ENCODE peak calls at places on chromosomes 6 and 20, in ten cellular contexts. One of them, this sample, is unnamed. For H3K4me1, the result is how much of the 10 kb centered on the place peaks cover.

GRCh38 chr20:17229256-17229655 is 2.4 kb downstream of the PCSK2 start:
- DNase-seq in suprapubic skin: no peak
- DNase-seq in spleen: no peak
- DNase-seq in HCT116: no peak
- DNase-seq in stomach: no peak
- DNase-seq in endothelial cell of umbilical vein: no peak
- DNase-seq in A549: no peak
- DNase-seq in prostate gland: no peak
- DNase-seq in K562: no peak
- DNase-seq in esophagus muscularis mucosa: no peak
- DNase-seq in this sample: no peak

GRCh38 chr20:12965212-12965879 is 43.4 kb upstream of the SPTLC3 start:
- DNase-seq in suprapubic skin: no peak
- DNase-seq in spleen: no peak
- DNase-seq in HCT116: no peak
- DNase-seq in stomach: no peak
- DNase-seq in endothelial cell of umbilical vein: no peak
- DNase-seq in A549: no peak
- DNase-seq in prostate gland: no peak
- DNase-seq in K562: no peak
- DNase-seq in esophagus muscularis mucosa: no peak
- DNase-seq in this sample: no peak

GRCh38 chr6:75331134-75331533 is 46.5 kb upstream of the TMEM30A start:
- DNase-seq in suprapubic skin: no peak
- DNase-seq in spleen: no peak
- DNase-seq in HCT116: no peak
- DNase-seq in stomach: no peak
- DNase-seq in endothelial cell of umbilical vein: no peak
- DNase-seq in A549: no peak
- DNase-seq in prostate gland: no peak
- DNase-seq in K562: no peak
- DNase-seq in esophagus muscularis mucosa: no peak
- DNase-seq in this sample: no peak

GRCh38 chr6:149862901-149863595 is 1.1 kb downstream of the LRP11 start:
- DNase-seq in suprapubic skin: peak
- DNase-seq in spleen: peak
- DNase-seq in HCT116: no peak
- DNase-seq in stomach: peak
- DNase-seq in endothelial cell of umbilical vein: peak
- DNase-seq in A549: peak
- DNase-seq in prostate gland: peak
- DNase-seq in K562: peak
- DNase-seq in esophagus muscularis mucosa: no peak
- DNase-seq in this sample: peak

GRCh38 chr6:152386131-152386530 is 251.0 kb downstream of the SYNE1 start:
- DNase-seq in suprapubic skin: no peak
- DNase-seq in spleen: no peak
- DNase-seq in HCT116: no peak
- DNase-seq in stomach: no peak
- DNase-seq in endothelial cell of umbilical vein: no peak
- DNase-seq in A549: peak
- DNase-seq in prostate gland: no peak
- DNase-seq in K562: no peak
- DNase-seq in esophagus muscularis mucosa: no peak
- DNase-seq in this sample: no peak

GRCh38 chr6:124433369-124434064 is 528.7 kb upstream of the RNF217 start:
- DNase-seq in suprapubic skin: no peak
- DNase-seq in spleen: no peak
- DNase-seq in HCT116: no peak
- DNase-seq in stomach: no peak
- DNase-seq in endothelial cell of umbilical vein: no peak
- DNase-seq in A549: no peak
- DNase-seq in prostate gland: no peak
- DNase-seq in K562: no peak
- DNase-seq in esophagus muscularis mucosa: no peak
- DNase-seq in this sample: no peak

GRCh38 chr6:46072866-46073265 is 56.9 kb upstream of the ENPP4 start:
- DNase-seq in suprapubic skin: no peak
- DNase-seq in spleen: no peak
- DNase-seq in HCT116: no peak
- DNase-seq in stomach: no peak
- DNase-seq in endothelial cell of umbilical vein: no peak
- DNase-seq in A549: no peak
- DNase-seq in prostate gland: no peak
- DNase-seq in K562: no peak
- DNase-seq in esophagus muscularis mucosa: no peak
- DNase-seq in this sample: no peak

GRCh38 chr6:78835817-78836216 is 31.5 kb upstream of the IRAK1BP1 start:
- DNase-seq in suprapubic skin: no peak
- DNase-seq in spleen: no peak
- DNase-seq in HCT116: no peak
- DNase-seq in stomach: no peak
- DNase-seq in endothelial cell of umbilical vein: no peak
- DNase-seq in A549: peak
- DNase-seq in prostate gland: no peak
- DNase-seq in K562: no peak
- DNase-seq in esophagus muscularis mucosa: no peak
- DNase-seq in this sample: no peak

GRCh38 chr20:38842558-38842981 is 37.1 kb downstream of the PPP1R16B start:
- DNase-seq in suprapubic skin: no peak
- DNase-seq in spleen: peak
- DNase-seq in HCT116: no peak
- DNase-seq in stomach: peak
- DNase-seq in endothelial cell of umbilical vein: peak
- DNase-seq in A549: no peak
- DNase-seq in prostate gland: no peak
- DNase-seq in K562: no peak
- DNase-seq in esophagus muscularis mucosa: no peak
- DNase-seq in this sample: no peak

GRCh38 chr6:148464319-148465010 is 121.8 kb downstream of the SASH1 start:
- DNase-seq in suprapubic skin: peak
- DNase-seq in spleen: no peak
- DNase-seq in HCT116: peak
- DNase-seq in stomach: peak
- DNase-seq in endothelial cell of umbilical vein: peak
- DNase-seq in A549: peak
- DNase-seq in prostate gland: peak
- DNase-seq in K562: peak
- DNase-seq in esophagus muscularis mucosa: peak
- DNase-seq in this sample: peak

DNA sequence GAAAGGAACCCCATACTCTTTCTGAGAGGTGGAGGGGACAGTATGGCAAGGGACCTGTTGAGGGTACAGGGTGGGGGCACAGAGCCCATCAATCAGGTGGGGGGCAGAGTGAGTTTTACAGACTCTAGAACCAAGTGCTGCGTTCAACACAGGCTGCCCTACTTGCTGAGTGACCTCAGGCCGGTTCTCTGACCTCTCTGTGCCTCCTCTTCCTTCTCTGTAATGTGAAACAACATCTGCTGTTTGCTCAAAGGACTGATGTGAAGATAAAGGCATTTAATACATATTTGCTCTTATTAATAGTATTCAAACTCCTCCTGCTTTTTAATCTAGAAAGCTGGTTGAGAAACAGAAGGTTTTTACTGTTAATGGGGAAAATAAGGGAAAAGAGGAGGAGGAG is 25.9 kb upstream of the APMAP start:
- DNase-seq in suprapubic skin: peak
- DNase-seq in spleen: peak
- DNase-seq in HCT116: no peak
- DNase-seq in stomach: peak
- DNase-seq in endothelial cell of umbilical vein: no peak
- DNase-seq in A549: no peak
- DNase-seq in prostate gland: no peak
- DNase-seq in K562: no peak
- DNase-seq in esophagus muscularis mucosa: no peak
- DNase-seq in this sample: no peak
- H3K4me1 ChIP-seq in suprapubic skin: half or more
- H3K4me1 ChIP-seq in spleen: under half
- H3K4me1 ChIP-seq in HCT116: under half
- H3K4me1 ChIP-seq in stomach: under half
- H3K4me1 ChIP-seq in endothelial cell of umbilical vein: under half
- H3K4me1 ChIP-seq in A549: under half
- H3K4me1 ChIP-seq in prostate gland: under half
- H3K4me1 ChIP-seq in K562: under half
- H3K4me1 ChIP-seq in esophagus muscularis mucosa: under half
- H3K4me1 ChIP-seq in this sample: under half

DNA sequence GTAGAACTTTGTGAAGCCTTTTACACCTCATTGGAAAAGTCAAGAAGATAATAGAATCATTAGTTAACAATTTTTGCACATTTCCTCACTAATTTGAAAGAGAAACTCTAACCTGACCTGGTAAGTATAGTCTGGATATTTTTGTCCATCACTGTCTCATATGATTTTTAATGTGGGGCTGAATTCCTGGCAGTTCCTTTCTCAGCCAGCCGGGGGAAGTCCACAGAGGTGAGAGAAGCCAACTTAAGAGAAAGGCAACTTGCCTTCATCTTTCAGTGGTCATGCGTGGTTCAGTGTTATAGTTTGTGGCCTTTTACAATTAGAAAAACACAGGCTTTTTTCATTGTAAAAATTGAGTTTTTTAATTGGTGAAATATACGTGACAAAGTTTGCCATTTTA is 80.6 kb downstream of the CDYL start:
- DNase-seq in suprapubic skin: no peak
- DNase-seq in spleen: no peak
- DNase-seq in HCT116: no peak
- DNase-seq in stomach: no peak
- DNase-seq in endothelial cell of umbilical vein: no peak
- DNase-seq in A549: no peak
- DNase-seq in prostate gland: no peak
- DNase-seq in K562: no peak
- DNase-seq in esophagus muscularis mucosa: no peak
- DNase-seq in this sample: no peak
- TF ChIP-seq CTCF in suprapubic skin: no peak
- TF ChIP-seq CTCF in spleen: no peak
- TF ChIP-seq CTCF in HCT116: peak
- TF ChIP-seq CTCF in stomach: no peak
- TF ChIP-seq CTCF in endothelial cell of umbilical vein: no peak
- TF ChIP-seq CTCF in A549: no peak
- TF ChIP-seq CTCF in prostate gland: no peak
- TF ChIP-seq CTCF in K562: peak
- TF ChIP-seq CTCF in esophagus muscularis mucosa: no peak
- TF ChIP-seq CTCF in this sample: no peak

DNA sequence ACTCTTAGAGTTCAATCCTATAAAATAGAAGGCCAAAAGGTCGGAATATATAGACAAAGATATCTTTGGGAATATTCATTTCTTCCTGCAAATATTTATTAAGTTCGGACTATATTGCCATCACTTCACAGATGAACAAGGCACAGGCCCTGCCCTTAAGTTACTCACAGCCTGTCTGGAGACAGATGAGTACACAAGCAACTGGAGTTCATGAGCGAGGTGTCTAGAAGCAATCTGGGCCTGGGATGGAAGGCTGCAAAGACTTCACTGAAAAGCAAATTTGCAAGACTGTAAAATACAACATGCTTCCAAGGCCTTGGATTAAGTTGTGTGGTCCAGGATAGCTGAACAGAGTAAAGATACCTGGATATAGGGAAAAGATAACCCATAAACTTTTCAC is 56.7 kb upstream of the CEP85L start:
- DNase-seq in suprapubic skin: no peak
- DNase-seq in spleen: no peak
- DNase-seq in HCT116: no peak
- DNase-seq in stomach: no peak
- DNase-seq in endothelial cell of umbilical vein: peak
- DNase-seq in A549: peak
- DNase-seq in prostate gland: no peak
- DNase-seq in K562: no peak
- DNase-seq in esophagus muscularis mucosa: no peak
- DNase-seq in this sample: no peak
- TF ChIP-seq POLR2A in suprapubic skin: no peak
- TF ChIP-seq POLR2A in spleen: no peak
- TF ChIP-seq POLR2A in HCT116: no peak
- TF ChIP-seq POLR2A in stomach: no peak
- TF ChIP-seq POLR2A in endothelial cell of umbilical vein: no peak
- TF ChIP-seq POLR2A in A549: no peak
- TF ChIP-seq POLR2A in prostate gland: no peak
- TF ChIP-seq POLR2A in K562: peak
- TF ChIP-seq POLR2A in esophagus muscularis mucosa: no peak
- TF ChIP-seq POLR2A in this sample: no peak

GRCh38 chr20:36359668-36360406 is 53.7 kb downstream of the DLGAP4 start:
- DNase-seq in suprapubic skin: no peak
- DNase-seq in spleen: no peak
- DNase-seq in HCT116: no peak
- DNase-seq in stomach: no peak
- DNase-seq in endothelial cell of umbilical vein: no peak
- DNase-seq in A549: no peak
- DNase-seq in prostate gland: no peak
- DNase-seq in K562: no peak
- DNase-seq in esophagus muscularis mucosa: no peak
- DNase-seq in this sample: no peak

GRCh38 chr20:36362261-36362660 is 56.1 kb downstream of the DLGAP4 start:
- DNase-seq in suprapubic skin: no peak
- DNase-seq in spleen: no peak
- DNase-seq in HCT116: no peak
- DNase-seq in stomach: no peak
- DNase-seq in endothelial cell of umbilical vein: no peak
- DNase-seq in A549: no peak
- DNase-seq in prostate gland: no peak
- DNase-seq in K562: no peak
- DNase-seq in esophagus muscularis mucosa: no peak
- DNase-seq in this sample: no peak

GRCh38 chr20:36360429-36360828 is 54.3 kb downstream of the DLGAP4 start:
- DNase-seq in suprapubic skin: no peak
- DNase-seq in spleen: no peak
- DNase-seq in HCT116: no peak
- DNase-seq in stomach: no peak
- DNase-seq in endothelial cell of umbilical vein: no peak
- DNase-seq in A549: no peak
- DNase-seq in prostate gland: no peak
- DNase-seq in K562: no peak
- DNase-seq in esophagus muscularis mucosa: no peak
- DNase-seq in this sample: no peak

GRCh38 chr20:36361406-36361805 is 55.3 kb downstream of the DLGAP4 start:
- DNase-seq in suprapubic skin: no peak
- DNase-seq in spleen: no peak
- DNase-seq in HCT116: no peak
- DNase-seq in stomach: no peak
- DNase-seq in endothelial cell of umbilical vein: no peak
- DNase-seq in A549: no peak
- DNase-seq in prostate gland: no peak
- DNase-seq in K562: no peak
- DNase-seq in esophagus muscularis mucosa: no peak
- DNase-seq in this sample: no peak

DNA sequence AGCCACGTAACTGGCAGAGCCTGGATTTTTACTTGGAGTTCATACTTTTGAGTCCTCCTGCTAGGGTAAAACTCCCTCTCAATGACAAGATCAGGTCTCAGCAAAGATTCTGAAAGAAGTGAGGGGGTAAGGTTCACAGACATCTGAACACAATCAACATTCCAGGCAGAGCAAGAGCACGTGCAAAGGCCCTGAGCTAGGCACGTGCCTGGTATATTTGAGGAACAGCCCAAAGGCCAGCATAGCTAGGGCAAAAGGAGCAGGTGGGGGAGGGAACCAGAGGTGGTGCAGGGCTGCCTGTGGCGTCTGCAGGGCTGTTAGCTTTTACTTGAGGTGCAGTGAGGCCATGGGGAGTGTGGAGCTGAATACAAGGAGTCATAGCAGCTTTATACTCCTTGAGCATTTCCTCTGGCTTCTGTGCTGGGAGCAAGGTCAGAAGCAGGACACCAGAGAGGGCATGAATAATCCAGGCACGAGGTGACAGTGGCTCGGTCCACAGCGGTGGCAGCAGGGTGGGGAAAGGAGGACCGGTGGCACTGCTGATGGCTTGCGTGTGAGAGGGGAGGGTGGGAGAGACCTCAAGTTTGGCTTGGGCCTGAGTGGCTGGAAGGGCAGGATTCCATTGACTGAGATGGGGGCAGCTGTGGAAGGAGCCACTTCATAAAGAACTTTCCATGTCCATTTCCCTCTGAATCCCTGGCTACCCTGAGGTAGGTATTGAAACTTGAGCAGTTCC is 57.0 kb downstream of the DLGAP4 start:
- DNase-seq in suprapubic skin: no peak
- DNase-seq in spleen: no peak
- DNase-seq in HCT116: no peak
- DNase-seq in stomach: no peak
- DNase-seq in endothelial cell of umbilical vein: no peak
- DNase-seq in A549: no peak
- DNase-seq in prostate gland: no peak
- DNase-seq in K562: no peak
- DNase-seq in esophagus muscularis mucosa: no peak
- DNase-seq in this sample: no peak
- H3K4me1 ChIP-seq in suprapubic skin: under half
- H3K4me1 ChIP-seq in spleen: under half
- H3K4me1 ChIP-seq in HCT116: under half
- H3K4me1 ChIP-seq in stomach: under half
- H3K4me1 ChIP-seq in endothelial cell of umbilical vein: under half
- H3K4me1 ChIP-seq in A549: under half
- H3K4me1 ChIP-seq in prostate gland: under half
- H3K4me1 ChIP-seq in K562: under half
- H3K4me1 ChIP-seq in esophagus muscularis mucosa: under half
- H3K4me1 ChIP-seq in this sample: under half